ENCODE peak calls at places on chromosomes 2 and 18, in eight cellular contexts. P is NCI-H1105 treated with DMSO at 0.1 percent for 48 hours; W is upper lobe of right lung; O is RKO; U is stimulated activated naive B cell treated with anti-CD40 and anti-IgM and Interleukin-4, amounts not matched to agents 10 μg/mL and 1 μg/mL and 100 μg/mL, for 72 hours; H is fibroblast of the aortic adventitia; I is GM23338; V is NCI-H510A treated with DMSO at 0.1 percent for 48 hours. E is an unnamed sample.

GRCh38 chr2:71060871-71061270 is 7.6 kb upstream of the NAGK start:
- DNase-seq in P (no peak), W (no peak), O (no peak), U (no peak), H (peak; percentile 4), I (no peak), V (no peak), E (no peak)

GRCh38 chr2:101199153-101199810 is 48.1 kb upstream of the TBC1D8 start:
- DNase-seq in P (no peak), W (no peak), O (peak; percentile 17), U (no peak), H (peak; percentile 37), I (no peak), V (no peak), E (no peak)

GRCh38 chr2:110946892-110947291 is 173.8 kb upstream of the BCL2L11 start:
- DNase-seq in P (no peak), W (no peak), O (no peak), U (no peak), H (no peak), I (no peak), V (no peak), E (peak; percentile 31)

GRCh38 chr2:163799807-163800206 is 64.0 kb upstream of the FIGN start:
- DNase-seq in P (no peak), W (no peak), O (no peak), U (no peak), H (no peak), I (no peak), V (no peak), E (no peak)

GRCh38 chr2:101200714-101201113 is 49.5 kb upstream of the TBC1D8 start:
- DNase-seq in P (no peak), W (no peak), O (peak; percentile 31), U (no peak), H (peak; percentile 74), I (no peak), V (no peak), E (no peak)

GRCh38 chr2:46171441-46171953 is 125.7 kb upstream of the EPAS1 start:
- DNase-seq in P (no peak), W (no peak), O (peak; percentile 25), U (no peak), H (peak; percentile 81), I (no peak), V (peak; percentile 64), E (no peak)

GRCh38 chr2:237471457-237472186 is 15.4 kb upstream of the MLPH start:
- DNase-seq in P (peak; percentile 19), W (peak; percentile 84), O (peak; percentile 65), U (no peak), H (peak; percentile 43), I (peak; percentile 87), V (peak; percentile 45), E (no peak)

GRCh38 chr2:44582363-44583008 is 220.7 kb downstream of the CAMKMT start:
- DNase-seq in P (no peak), W (no peak), O (no peak), U (no peak), H (peak; percentile 48), I (no peak), V (no peak), E (no peak)

GRCh38 chr2:184597571-184597980 is 753 bp upstream of the ZNF804A start:
- DNase-seq in P (peak; percentile 24), W (no peak), O (no peak), U (no peak), H (peak; percentile 71), I (peak; percentile 77), V (no peak), E (peak; percentile 10)

GRCh38 chr18:58891753-58892152 is 27.1 kb downstream of the ZNF532 start:
- DNase-seq in P (no peak), W (no peak), O (no peak), U (no peak), H (no peak), I (no peak), V (no peak), E (no peak)

GRCh38 chr2:46328316-46328715 is 31.1 kb downstream of the EPAS1 start:
- DNase-seq in P (no peak), W (no peak), O (no peak), U (no peak), H (no peak), I (no peak), V (no peak), E (no peak)

GRCh38 chr2:185978634-185979405 is 240.2 kb downstream of the FSIP2 start:
- DNase-seq in P (no peak), W (no peak), O (peak; percentile 3), U (no peak), H (peak; percentile 18), I (no peak), V (no peak), E (no peak)

GRCh38 chr2:42207826-42208225 is 38.7 kb downstream of the EML4 start:
- DNase-seq in P (no peak), W (no peak), O (no peak), U (no peak), H (no peak), I (no peak), V (no peak), E (no peak)

GRCh38 chr18:25310045-25310444 is 41.9 kb downstream of the ZNF521 start:
- DNase-seq in P (no peak), W (no peak), O (peak; percentile 41), U (no peak), H (peak; percentile 64), I (peak; percentile 68), V (no peak), E (no peak)

GRCh38 chr2:209426432-209426831 is 2.6 kb downstream of the MAP2 start:
- DNase-seq in P (peak; percentile 84), W (no peak), O (no peak), U (no peak), H (peak; percentile 44), I (peak; percentile 68), V (peak; percentile 89), E (no peak)

GRCh38 chr2:85998071-85998991 is 107.4 kb downstream of the POLR1A start:
- DNase-seq in P (no peak), W (peak; percentile 48), O (no peak), U (no peak), H (peak; percentile 93), I (peak; percentile 19), V (no peak), E (peak; percentile 45)

GRCh38 chr2:121768143-121768755 is 12.8 kb downstream of the TSN start:
- DNase-seq in P (no peak), W (no peak), O (no peak), U (no peak), H (no peak), I (no peak), V (no peak), E (no peak)

GRCh38 chr2:17800219-17800618 is 16.0 kb upstream of the MSGN1 start:
- DNase-seq in P (peak; percentile 21), W (no peak), O (no peak), U (no peak), H (no peak), I (no peak), V (peak; percentile 25), E (no peak)

GRCh38 chr18:8834837-8835236 is 129.5 kb downstream of the MTCL1 start:
- DNase-seq in P (no peak), W (no peak), O (no peak), U (no peak), H (no peak), I (no peak), V (no peak), E (no peak)

GRCh38 chr2:168666339-168666738 is 136.1 kb upstream of the NOSTRIN start:
- DNase-seq in P (no peak), W (no peak), O (no peak), U (no peak), H (no peak), I (no peak), V (no peak), E (no peak)

GRCh38 chr2:175293776-175294175 is 112.3 kb upstream of the ATP5MC3 start:
- DNase-seq in P (no peak), W (no peak), O (no peak), U (no peak), H (no peak), I (no peak), V (no peak), E (no peak)

GRCh38 chr2:205680067-205680466 is 2.2 kb upstream of the NRP2 start:
- DNase-seq in P (peak; percentile 71), W (no peak), O (peak; percentile 83), U (peak; percentile 48), H (peak; percentile 88), I (peak; percentile 99), V (peak; percentile 89), E (no peak)

GRCh38 chr2:42974697-42975357 is 182.4 kb upstream of the HAAO start:
- DNase-seq in P (peak; percentile 16), W (peak; percentile 85), O (peak; percentile 29), U (no peak), H (peak; percentile 79), I (peak; percentile 86), V (no peak), E (peak; percentile 79)

GRCh38 chr18:46271488-46271887 is 167.3 kb downstream of the HAUS1 start:
- DNase-seq in P (no peak), W (no peak), O (no peak), U (no peak), H (no peak), I (no peak), V (no peak), E (no peak)

GRCh38 chr2:1814616-1815015 is 70.3 kb upstream of the PXDN start:
- DNase-seq in P (no peak), W (no peak), O (no peak), U (no peak), H (no peak), I (no peak), V (no peak), E (no peak)

GRCh38 chr2:164661349-164661748 is 40.1 kb upstream of the GRB14 start:
- DNase-seq in P (no peak), W (no peak), O (peak; percentile 7), U (no peak), H (peak; percentile 57), I (no peak), V (no peak), E (no peak)

GRCh38 chr2:223459328-223459939 is 142.7 kb downstream of the SCG2 start:
- DNase-seq in P (peak; percentile 35), W (no peak), O (peak; percentile 32), U (no peak), H (peak; percentile 57), I (peak; percentile 56), V (peak; percentile 32), E (no peak)

GRCh38 chr2:43169987-43170732 is 56.2 kb downstream of the ZFP36L2 start:
- DNase-seq in P (no peak), W (no peak), O (no peak), U (no peak), H (no peak), I (peak; percentile 64), V (no peak), E (no peak)

GRCh38 chr2:20635096-20635475 is 15.8 kb downstream of the HS1BP3 start:
- DNase-seq in P (no peak), W (no peak), O (no peak), U (no peak), H (no peak), I (no peak), V (peak; percentile 29), E (peak; percentile 12)

GRCh38 chr2:20563833-20564232 is 87.1 kb downstream of the HS1BP3 start:
- DNase-seq in P (no peak), W (peak; percentile 31), O (peak; percentile 68), U (no peak), H (peak; percentile 68), I (no peak), V (no peak), E (no peak)

GRCh38 chr18:70366174-70366573 is 77.3 kb downstream of the SOCS6 start:
- DNase-seq in P (no peak), W (no peak), O (no peak), U (no peak), H (peak; percentile 37), I (peak; percentile 83), V (no peak), E (no peak)

GRCh38 chr2:177675256-177676220 is 283.0 kb downstream of the AGPS start:
- DNase-seq in P (no peak), W (no peak), O (no peak), U (no peak), H (no peak), I (no peak), V (no peak), E (no peak)

GRCh38 chr2:172634477-172634876 is 78.6 kb downstream of the PDK1 start:
- DNase-seq in P (no peak), W (no peak), O (no peak), U (no peak), H (no peak), I (no peak), V (no peak), E (no peak)

GRCh38 chr2:170813611-170814550 is 2.8 kb upstream of the GAD1 start:
- DNase-seq in P (peak; percentile 40), W (no peak), O (peak; percentile 33), U (no peak), H (peak; percentile 56), I (peak; percentile 95), V (peak; percentile 76), E (no peak)

E was measured in left ventricle myocardium inferior.